ENCODE peak calls at places on chromosomes 13 and 19, in six cellular contexts. P is HCT116, G is heart right ventricle, Y is mammary epithelial cell, K is psoas muscle, W is testis. M is an unnamed sample.

GRCh38 chr19:9932835-9933234 is 3.5 kb downstream of the OLFM2 start:
- DNase-seq in P (no peak), G (no peak), Y (no peak), K (no peak), W (no peak), M (no peak)

GRCh38 chr19:7852851-7853759 is 21.1 kb downstream of the PRR36 start:
- DNase-seq in P (peak; percentile 85), G (no peak), Y (peak; percentile 63), K (peak; percentile 79), W (peak; percentile 81), M (peak; percentile 47)

GRCh38 chr13:77026783-77027621 is at the start of gene FBXL3:
- DNase-seq in P (peak; percentile 46), G (peak; percentile 84), Y (peak; percentile 91), K (peak; percentile 93), W (peak; percentile 91), M (peak; percentile 87)

GRCh38 chr13:110332750-110333149 is 25.7 kb downstream of the COL4A2 start:
- DNase-seq in P (no peak), G (no peak), Y (no peak), K (no peak), W (no peak), M (no peak)

GRCh38 chr13:85093808-85094207 is 705.4 kb downstream of the SLITRK6 start:
- DNase-seq in P (peak; percentile 7), G (no peak), Y (peak; percentile 73), K (no peak), W (peak; percentile 86), M (no peak)

GRCh38 chr13:23506821-23507210 is 63.4 kb upstream of the TNFRSF19 start:
- DNase-seq in P (no peak), G (peak; percentile 51), Y (no peak), K (no peak), W (no peak), M (no peak)

GRCh38 chr19:6738726-6739389 is 622 bp upstream of the TRIP10 start:
- DNase-seq in P (no peak), G (peak; percentile 59), Y (peak; percentile 44), K (peak; percentile 86), W (peak; percentile 61), M (peak; percentile 61)

GRCh38 chr13:59690857-59691500 is 472.7 kb downstream of the DIAPH3 start:
- DNase-seq in P (no peak), G (no peak), Y (no peak), K (no peak), W (no peak), M (no peak)

GRCh38 chr13:114027046-114027760 is 53.3 kb upstream of the C13orf46 start:
- DNase-seq in P (no peak), G (peak; percentile 53), Y (no peak), K (peak; percentile 84), W (no peak), M (no peak)

GRCh38 chr13:20114066-20114465 is 46.8 kb downstream of the GJA3 start:
- DNase-seq in P (no peak), G (no peak), Y (no peak), K (no peak), W (no peak), M (no peak)

GRCh38 chr19:18481505-18482222 is 40.2 kb downstream of the ELL start:
- DNase-seq in P (no peak), G (no peak), Y (no peak), K (no peak), W (no peak), M (no peak)

GRCh38 chr19:53612762-53613526 is 18.9 kb upstream of the DPRX start:
- DNase-seq in P (no peak), G (no peak), Y (no peak), K (no peak), W (no peak), M (no peak)

GRCh38 chr13:112154301-112155060 is 87.5 kb downstream of the SOX1 start:
- DNase-seq in P (no peak), G (no peak), Y (no peak), K (no peak), W (no peak), M (no peak)

GRCh38 chr19:33427801-33428626 is 54.5 kb downstream of the CEBPG start:
- DNase-seq in P (no peak), G (no peak), Y (no peak), K (peak; percentile 19), W (no peak), M (no peak)
- H3K27me3 ChIP-seq in P (no peaks in the 10 kb centered on the region), G (no peaks in the 10 kb centered on the region), Y (no peaks in the 10 kb centered on the region), K (no peaks in the 10 kb centered on the region), W (no peaks in the 10 kb centered on the region), M (no peaks in the 10 kb centered on the region)

GRCh38 chr19:50459638-50460037 is 16.7 kb upstream of the EMC10 start:
- DNase-seq in P (no peak), G (no peak), Y (no peak), K (no peak), W (no peak), M (no peak)

GRCh38 chr19:50462970-50463369 is 13.3 kb upstream of the EMC10 start:
- DNase-seq in P (no peak), G (no peak), Y (no peak), K (no peak), W (no peak), M (no peak)

GRCh38 chr19:50459067-50459456 is 17.2 kb upstream of the EMC10 start:
- DNase-seq in P (no peak), G (no peak), Y (no peak), K (no peak), W (no peak), M (no peak)

GRCh38 chr19:50460161-50460765 is 16.0 kb upstream of the EMC10 start:
- DNase-seq in P (no peak), G (no peak), Y (no peak), K (no peak), W (no peak), M (no peak)

DNA sequence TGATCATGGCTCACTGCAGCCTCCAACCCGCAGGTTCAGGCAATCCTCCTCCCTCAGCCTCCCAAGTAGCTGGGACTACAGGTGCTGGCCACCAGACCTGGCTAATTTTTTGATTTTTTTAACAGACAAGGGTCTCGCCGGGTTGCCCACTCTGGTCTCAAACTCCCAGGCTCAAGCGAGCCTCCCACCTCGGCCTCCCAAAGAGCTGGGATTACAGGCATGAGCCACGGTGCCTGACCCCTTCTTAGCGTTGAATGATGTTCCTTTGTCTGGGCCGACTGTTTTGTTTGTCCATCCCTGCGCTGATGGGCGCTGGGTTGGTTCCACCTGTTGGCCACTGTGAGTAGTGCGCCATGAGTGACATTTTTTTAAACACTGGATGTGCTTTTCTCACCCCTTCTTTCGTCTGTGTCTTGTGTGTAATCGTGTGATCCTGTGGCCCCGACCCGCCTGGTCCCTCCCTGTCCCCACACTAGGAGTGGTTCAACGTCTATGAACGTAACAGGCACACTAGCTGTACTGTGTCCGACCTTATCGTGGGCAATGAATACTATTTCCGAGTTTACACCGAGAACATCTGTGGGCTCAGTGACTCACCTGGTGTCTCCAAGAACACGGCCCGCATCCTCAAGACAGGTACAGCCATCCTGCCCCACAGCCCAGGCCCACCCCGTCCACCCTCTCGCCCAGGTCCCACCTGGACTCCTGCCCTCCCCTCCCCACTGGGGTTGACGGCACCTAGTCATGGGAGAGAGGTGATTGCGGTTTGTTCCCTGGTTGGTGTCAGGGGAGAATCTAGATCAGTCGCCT is 15.0 kb upstream of the EMC10 start:
- DNase-seq in P (peak; percentile 48), G (peak; percentile 44), Y (peak; percentile 42), K (peak; percentile 68), W (peak; percentile 73), M (peak; percentile 46)
- H3K27me3 ChIP-seq in P (no peaks in the 10 kb centered on the region), G (peaks cover 72% of the 10 kb centered on the region), Y (peaks cover 4% of the 10 kb centered on the region), K (no peaks in the 10 kb centered on the region), W (no peaks in the 10 kb centered on the region), M (peaks cover 2% of the 10 kb centered on the region)

GRCh38 chr13:87678353-87678752 is 7.2 kb downstream of the SLITRK5 start:
- DNase-seq in P (no peak), G (no peak), Y (no peak), K (no peak), W (no peak), M (no peak)

GRCh38 chr13:87677043-87677333 is 5.8 kb downstream of the SLITRK5 start:
- DNase-seq in P (no peak), G (no peak), Y (no peak), K (no peak), W (no peak), M (no peak)

GRCh38 chr13:87677334-87678234 is 6.4 kb downstream of the SLITRK5 start:
- DNase-seq in P (no peak), G (no peak), Y (no peak), K (no peak), W (no peak), M (peak; percentile 23)

GRCh38 chr13:87675851-87676250 is 4.7 kb downstream of the SLITRK5 start:
- DNase-seq in P (no peak), G (no peak), Y (no peak), K (no peak), W (no peak), M (no peak)

DNA sequence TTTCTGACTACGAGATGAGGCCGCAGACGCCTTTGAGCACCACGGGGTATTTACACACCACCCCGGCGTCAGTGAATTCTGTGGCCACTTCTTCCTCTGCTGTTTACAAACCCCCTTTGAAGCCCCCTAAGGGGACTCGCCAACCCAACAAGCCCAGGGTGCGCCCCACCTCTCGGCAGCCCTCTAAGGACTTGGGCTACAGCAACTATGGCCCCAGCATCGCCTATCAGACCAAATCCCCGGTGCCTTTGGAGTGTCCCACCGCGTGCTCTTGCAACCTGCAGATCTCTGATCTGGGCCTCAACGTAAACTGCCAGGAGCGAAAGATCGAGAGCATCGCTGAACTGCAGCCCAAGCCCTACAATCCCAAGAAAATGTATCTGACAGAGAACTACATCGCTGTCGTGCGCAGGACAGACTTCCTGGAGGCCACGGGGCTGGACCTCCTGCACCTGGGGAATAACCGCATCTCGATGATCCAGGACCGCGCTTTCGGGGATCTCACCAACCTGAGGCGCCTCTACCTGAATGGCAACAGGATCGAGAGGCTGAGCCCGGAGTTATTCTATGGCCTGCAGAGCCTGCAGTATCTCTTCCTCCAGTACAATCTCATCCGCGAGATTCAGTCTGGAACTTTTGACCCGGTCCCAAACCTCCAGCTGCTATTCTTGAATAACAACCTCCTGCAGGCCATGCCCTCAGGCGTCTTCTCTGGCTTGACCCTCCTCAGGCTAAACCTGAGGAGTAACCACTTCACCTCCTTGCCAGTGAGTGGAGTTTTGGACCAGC is 5.3 kb downstream of the SLITRK5 start:
- DNase-seq in P (no peak), G (no peak), Y (no peak), K (no peak), W (no peak), M (no peak)
- H3K27me3 ChIP-seq in P (no peaks in the 10 kb centered on the region), G (peaks cover 73% of the 10 kb centered on the region), Y (peaks cover 51% of the 10 kb centered on the region), K (no peaks in the 10 kb centered on the region), W (no peaks in the 10 kb centered on the region), M (peaks cover 6% of the 10 kb centered on the region)

GRCh38 chr19:41918653-41919244 is 9.5 kb downstream of the ERFL start:
- DNase-seq in P (no peak), G (no peak), Y (no peak), K (no peak), W (no peak), M (no peak)

GRCh38 chr19:41918095-41918494 is 10.2 kb downstream of the ERFL start:
- DNase-seq in P (no peak), G (no peak), Y (no peak), K (no peak), W (no peak), M (no peak)

GRCh38 chr19:41915248-41916032 is 12.8 kb downstream of the ERFL start:
- DNase-seq in P (no peak), G (no peak), Y (no peak), K (no peak), W (no peak), M (no peak)

GRCh38 chr19:41916033-41916424 is 12.2 kb downstream of the ERFL start:
- DNase-seq in P (no peak), G (no peak), Y (no peak), K (no peak), W (no peak), M (no peak)

DNA sequence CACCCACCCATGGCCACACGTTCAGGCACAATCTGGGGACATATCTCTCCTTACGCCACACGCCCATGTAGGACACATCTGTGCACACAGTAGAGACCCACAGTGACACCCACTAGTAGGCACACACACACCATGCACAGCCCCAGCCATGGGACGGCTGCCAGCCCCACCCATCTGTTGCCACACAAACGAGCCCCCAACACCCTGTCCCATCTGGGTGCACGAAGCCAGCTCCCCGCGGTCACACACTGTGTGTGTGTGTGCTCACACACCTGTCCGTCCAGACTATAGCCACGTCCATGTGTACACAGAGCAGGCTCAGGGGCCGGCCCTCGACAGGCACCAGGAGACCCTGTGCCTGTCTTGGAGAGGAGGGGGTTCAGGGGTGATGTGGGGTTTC is 10.6 kb downstream of the ERFL start:
- DNase-seq in P (no peak), G (no peak), Y (no peak), K (peak; percentile 46), W (no peak), M (no peak)
- H3K27me3 ChIP-seq in P (no peaks in the 10 kb centered on the region), G (peaks cover 91% of the 10 kb centered on the region), Y (peaks cover 31% of the 10 kb centered on the region), K (no peaks in the 10 kb centered on the region), W (no peaks in the 10 kb centered on the region), M (peaks cover 23% of the 10 kb centered on the region)

M was measured in CD4-positive, alpha-beta memory T cell.